ENCODE peak calls at places on chromosomes 2 and 18, in five cellular contexts. K is right lobe of liver; T is endothelial cell; D is stimulated activated CD4-positive, alpha-beta T cell treated with anti-CD3 and anti-CD28 coated beads, Interleukin-15, amount 100 ng/mL, for 1 hour; O is brain microvascular endothelial cell. X is an unnamed sample.

GRCh38 chr2:200039847-200040246 is 84.5 kb downstream of the MAIP1 start:
- DNase-seq in K (no peak), T (no peak), D (no peak), O (peak), X (peak)

GRCh38 chr2:32118055-32118454 is 47.6 kb upstream of the SLC30A6 start:
- DNase-seq in K (no peak), T (no peak), D (no peak), O (no peak), X (no peak)

GRCh38 chr18:59029663-59030421 is 109.8 kb upstream of the SEC11C start:
- DNase-seq in K (no peak), T (no peak), D (no peak), O (no peak), X (no peak)

GRCh38 chr18:63820694-63821093 is 45.5 kb downstream of the SERPINB7 start:
- DNase-seq in K (no peak), T (no peak), D (no peak), O (no peak), X (peak)

GRCh38 chr2:55587-56448 is 9.5 kb upstream of the FAM110C start:
- DNase-seq in K (no peak), T (no peak), D (no peak), O (no peak), X (no peak)

GRCh38 chr2:60957224-60957623 is 60.3 kb upstream of the PEX13 start:
- DNase-seq in K (no peak), T (no peak), D (no peak), O (no peak), X (no peak)

GRCh38 chr2:31937741-31938140 is 73.1 kb downstream of the MEMO1 start:
- DNase-seq in K (no peak), T (no peak), D (no peak), O (no peak), X (no peak)

GRCh38 chr18:47969851-47970250 is 39.4 kb upstream of the SMAD2 start:
- DNase-seq in K (no peak), T (no peak), D (no peak), O (peak), X (no peak)

GRCh38 chr2:137950238-137950637 is 14.0 kb upstream of the HNMT start:
- DNase-seq in K (no peak), T (no peak), D (no peak), O (no peak), X (no peak)

GRCh38 chr2:193566276-193566675 is 1371.5 kb upstream of the TMEFF2 start:
- DNase-seq in K (no peak), T (no peak), D (no peak), O (no peak), X (peak)

GRCh38 chr2:152454391-152454790 is 119.4 kb downstream of the FMNL2 start:
- DNase-seq in K (no peak), T (no peak), D (no peak), O (no peak), X (no peak)

GRCh38 chr18:33183136-33183535 is 257.4 kb downstream of the CCDC178 start:
- DNase-seq in K (no peak), T (no peak), D (no peak), O (no peak), X (no peak)

GRCh38 chr2:133975135-133975534 is 278.7 kb upstream of the MGAT5 start:
- DNase-seq in K (no peak), T (no peak), D (no peak), O (no peak), X (no peak)

GRCh38 chr2:209577376-209578357 is 153.8 kb downstream of the MAP2 start:
- DNase-seq in K (no peak), T (no peak), D (no peak), O (no peak), X (peak)

GRCh38 chr2:103252781-103253180 is 490.9 kb downstream of the TMEM182 start:
- DNase-seq in K (no peak), T (no peak), D (no peak), O (no peak), X (no peak)

GRCh38 chr2:70123051-70123828 is 36.0 kb downstream of the PCBP1 start:
- DNase-seq in K (no peak), T (no peak), D (no peak), O (no peak), X (peak)

GRCh38 chr2:157685572-157685971 is 56.9 kb upstream of the ACVR1C start:
- DNase-seq in K (no peak), T (no peak), D (no peak), O (no peak), X (no peak)

GRCh38 chr18:49899647-49900330 is 86.5 kb upstream of the ACAA2 start:
- DNase-seq in K (no peak), T (peak), D (no peak), O (no peak), X (no peak)

GRCh38 chr2:216839626-216840132 is 20.2 kb downstream of the TNP1 start:
- DNase-seq in K (no peak), T (no peak), D (no peak), O (no peak), X (no peak)

GRCh38 chr2:239361311-239361642 is 39.5 kb downstream of the HDAC4 start:
- DNase-seq in K (no peak), T (no peak), D (no peak), O (no peak), X (no peak)

GRCh38 chr2:20665261-20666113 is 1.5 kb upstream of the GDF7 start:
- DNase-seq in K (no peak), T (no peak), D (no peak), O (no peak), X (no peak)

GRCh38 chr2:199985625-199986207 is 30.3 kb downstream of the MAIP1 start:
- DNase-seq in K (no peak), T (peak), D (no peak), O (peak), X (peak)

X was measured in fibroblast of lung.